ENCODE peak calls at places on chromosomes 6 and 20, in ten cellular contexts. One of them, this sample, is unnamed.

GRCh38 chr6:47420394-47421371 is 56.9 kb upstream of the CD2AP start:
- DNase-seq in lower lobe of right lung: no peak
- DNase-seq in adrenal gland: no peak
- DNase-seq in MG63: no peak
- DNase-seq in tibial nerve: no peak
- DNase-seq in cardiac muscle cell: peak; percentile 52
- DNase-seq in GM23338: no peak
- DNase-seq in aorta: no peak
- DNase-seq in brain microvascular endothelial cell: peak; percentile 32
- DNase-seq in AG04450: no peak
- DNase-seq in this sample: no peak

GRCh38 chr6:43942011-43942442 is 172.0 kb downstream of the VEGFA start:
- DNase-seq in lower lobe of right lung: no peak
- DNase-seq in adrenal gland: peak; percentile 71
- DNase-seq in MG63: no peak
- DNase-seq in tibial nerve: no peak
- DNase-seq in cardiac muscle cell: no peak
- DNase-seq in GM23338: no peak
- DNase-seq in aorta: no peak
- DNase-seq in brain microvascular endothelial cell: no peak
- DNase-seq in AG04450: no peak
- DNase-seq in this sample: no peak

GRCh38 chr6:43274916-43275597 is 23.0 kb upstream of the SLC22A7 start:
- DNase-seq in lower lobe of right lung: no peak
- DNase-seq in adrenal gland: no peak
- DNase-seq in MG63: no peak
- DNase-seq in tibial nerve: no peak
- DNase-seq in cardiac muscle cell: no peak
- DNase-seq in GM23338: peak; percentile 38
- DNase-seq in aorta: no peak
- DNase-seq in brain microvascular endothelial cell: no peak
- DNase-seq in AG04450: no peak
- DNase-seq in this sample: no peak

GRCh38 chr20:14782731-14783130 is 445.3 kb upstream of the FLRT3 start:
- DNase-seq in lower lobe of right lung: no peak
- DNase-seq in adrenal gland: no peak
- DNase-seq in MG63: no peak
- DNase-seq in tibial nerve: no peak
- DNase-seq in cardiac muscle cell: no peak
- DNase-seq in GM23338: peak; percentile 13
- DNase-seq in aorta: no peak
- DNase-seq in brain microvascular endothelial cell: no peak
- DNase-seq in AG04450: no peak
- DNase-seq in this sample: no peak

GRCh38 chr20:39524371-39524911 is 562.3 kb downstream of the DHX35 start:
- DNase-seq in lower lobe of right lung: no peak
- DNase-seq in adrenal gland: no peak
- DNase-seq in MG63: no peak
- DNase-seq in tibial nerve: no peak
- DNase-seq in cardiac muscle cell: no peak
- DNase-seq in GM23338: no peak
- DNase-seq in aorta: no peak
- DNase-seq in brain microvascular endothelial cell: no peak
- DNase-seq in AG04450: no peak
- DNase-seq in this sample: no peak

GRCh38 chr6:7914991-7915789 is 4.6 kb upstream of the TXNDC5 start:
- DNase-seq in lower lobe of right lung: no peak
- DNase-seq in adrenal gland: peak; percentile 62
- DNase-seq in MG63: peak; percentile 45
- DNase-seq in tibial nerve: no peak
- DNase-seq in cardiac muscle cell: peak; percentile 98
- DNase-seq in GM23338: no peak
- DNase-seq in aorta: no peak
- DNase-seq in brain microvascular endothelial cell: peak; percentile 89
- DNase-seq in AG04450: no peak
- DNase-seq in this sample: no peak

GRCh38 chr6:119350202-119351004 is 842 bp upstream of the MAN1A1 start:
- DNase-seq in lower lobe of right lung: no peak
- DNase-seq in adrenal gland: peak; percentile 64
- DNase-seq in MG63: peak; percentile 3
- DNase-seq in tibial nerve: peak; percentile 55
- DNase-seq in cardiac muscle cell: peak; percentile 88
- DNase-seq in GM23338: peak; percentile 31
- DNase-seq in aorta: no peak
- DNase-seq in brain microvascular endothelial cell: peak; percentile 31
- DNase-seq in AG04450: peak; percentile 23
- DNase-seq in this sample: no peak

GRCh38 chr6:126631343-126631742 is 291.4 kb downstream of the CENPW start:
- DNase-seq in lower lobe of right lung: no peak
- DNase-seq in adrenal gland: no peak
- DNase-seq in MG63: no peak
- DNase-seq in tibial nerve: no peak
- DNase-seq in cardiac muscle cell: peak; percentile 2
- DNase-seq in GM23338: no peak
- DNase-seq in aorta: no peak
- DNase-seq in brain microvascular endothelial cell: no peak
- DNase-seq in AG04450: no peak
- DNase-seq in this sample: peak; percentile 18

GRCh38 chr20:18507218-18508191 is at the start of gene SEC23B:
- DNase-seq in lower lobe of right lung: peak; percentile 99
- DNase-seq in adrenal gland: peak; percentile 99
- DNase-seq in MG63: peak; percentile 95
- DNase-seq in tibial nerve: peak; percentile 95
- DNase-seq in cardiac muscle cell: peak; percentile 98
- DNase-seq in GM23338: peak; percentile 99
- DNase-seq in aorta: peak; percentile 99
- DNase-seq in brain microvascular endothelial cell: peak; percentile 97
- DNase-seq in AG04450: peak; percentile 92
- DNase-seq in this sample: peak; percentile 90

GRCh38 chr20:34083137-34083536 is 28.9 kb downstream of the EIF2S2 start:
- DNase-seq in lower lobe of right lung: peak; percentile 89
- DNase-seq in adrenal gland: peak; percentile 95
- DNase-seq in MG63: peak; percentile 86
- DNase-seq in tibial nerve: peak; percentile 67
- DNase-seq in cardiac muscle cell: peak; percentile 98
- DNase-seq in GM23338: peak; percentile 17
- DNase-seq in aorta: peak; percentile 85
- DNase-seq in brain microvascular endothelial cell: peak; percentile 86
- DNase-seq in AG04450: peak; percentile 61
- DNase-seq in this sample: no peak

GRCh38 chr6:51820555-51820954 is 266.9 kb downstream of the PKHD1 start:
- DNase-seq in lower lobe of right lung: no peak
- DNase-seq in adrenal gland: no peak
- DNase-seq in MG63: no peak
- DNase-seq in tibial nerve: no peak
- DNase-seq in cardiac muscle cell: no peak
- DNase-seq in GM23338: no peak
- DNase-seq in aorta: no peak
- DNase-seq in brain microvascular endothelial cell: no peak
- DNase-seq in AG04450: no peak
- DNase-seq in this sample: no peak

GRCh38 chr20:37915800-37916570 is 13.1 kb downstream of the VSTM2L start:
- DNase-seq in lower lobe of right lung: no peak
- DNase-seq in adrenal gland: peak; percentile 65
- DNase-seq in MG63: no peak
- DNase-seq in tibial nerve: no peak
- DNase-seq in cardiac muscle cell: peak; percentile 30
- DNase-seq in GM23338: peak; percentile 53
- DNase-seq in aorta: no peak
- DNase-seq in brain microvascular endothelial cell: no peak
- DNase-seq in AG04450: no peak
- DNase-seq in this sample: no peak

GRCh38 chr20:3686867-3687321 is 5.1 kb upstream of the ADAM33 start:
- DNase-seq in lower lobe of right lung: no peak
- DNase-seq in adrenal gland: peak; percentile 82
- DNase-seq in MG63: peak; percentile 80
- DNase-seq in tibial nerve: peak; percentile 91
- DNase-seq in cardiac muscle cell: peak; percentile 95
- DNase-seq in GM23338: no peak
- DNase-seq in aorta: peak; percentile 85
- DNase-seq in brain microvascular endothelial cell: peak; percentile 56
- DNase-seq in AG04450: peak; percentile 82
- DNase-seq in this sample: peak; percentile 89

GRCh38 chr6:80165143-80165542 is 58.7 kb downstream of the BCKDHB start:
- DNase-seq in lower lobe of right lung: no peak
- DNase-seq in adrenal gland: no peak
- DNase-seq in MG63: no peak
- DNase-seq in tibial nerve: no peak
- DNase-seq in cardiac muscle cell: peak; percentile 33
- DNase-seq in GM23338: no peak
- DNase-seq in aorta: no peak
- DNase-seq in brain microvascular endothelial cell: no peak
- DNase-seq in AG04450: no peak
- DNase-seq in this sample: no peak

GRCh38 chr6:106783631-106784566 is 154.5 kb downstream of the QRSL1 start:
- DNase-seq in lower lobe of right lung: no peak
- DNase-seq in adrenal gland: no peak
- DNase-seq in MG63: no peak
- DNase-seq in tibial nerve: no peak
- DNase-seq in cardiac muscle cell: no peak
- DNase-seq in GM23338: no peak
- DNase-seq in aorta: no peak
- DNase-seq in brain microvascular endothelial cell: no peak
- DNase-seq in AG04450: no peak
- DNase-seq in this sample: no peak

GRCh38 chr6:46255528-46255927 is 84.7 kb upstream of the ENPP5 start:
- DNase-seq in lower lobe of right lung: no peak
- DNase-seq in adrenal gland: no peak
- DNase-seq in MG63: no peak
- DNase-seq in tibial nerve: no peak
- DNase-seq in cardiac muscle cell: no peak
- DNase-seq in GM23338: no peak
- DNase-seq in aorta: no peak
- DNase-seq in brain microvascular endothelial cell: no peak
- DNase-seq in AG04450: no peak
- DNase-seq in this sample: no peak

GRCh38 chr20:32034581-32035397 is 17.3 kb upstream of the HCK start:
- DNase-seq in lower lobe of right lung: peak; percentile 61
- DNase-seq in adrenal gland: no peak
- DNase-seq in MG63: no peak
- DNase-seq in tibial nerve: no peak
- DNase-seq in cardiac muscle cell: no peak
- DNase-seq in GM23338: peak; percentile 48
- DNase-seq in aorta: peak; percentile 51
- DNase-seq in brain microvascular endothelial cell: no peak
- DNase-seq in AG04450: no peak
- DNase-seq in this sample: no peak

GRCh38 chr6:8219352-8219943 is 117.1 kb upstream of the EEF1E1 start:
- DNase-seq in lower lobe of right lung: no peak
- DNase-seq in adrenal gland: peak; percentile 76
- DNase-seq in MG63: no peak
- DNase-seq in tibial nerve: peak; percentile 71
- DNase-seq in cardiac muscle cell: peak; percentile 68
- DNase-seq in GM23338: peak; percentile 74
- DNase-seq in aorta: no peak
- DNase-seq in brain microvascular endothelial cell: peak; percentile 53
- DNase-seq in AG04450: peak; percentile 27
- DNase-seq in this sample: no peak

GRCh38 chr6:135382182-135382628 is 115.3 kb downstream of the AHI1 start:
- DNase-seq in lower lobe of right lung: no peak
- DNase-seq in adrenal gland: no peak
- DNase-seq in MG63: no peak
- DNase-seq in tibial nerve: no peak
- DNase-seq in cardiac muscle cell: no peak
- DNase-seq in GM23338: no peak
- DNase-seq in aorta: no peak
- DNase-seq in brain microvascular endothelial cell: no peak
- DNase-seq in AG04450: no peak
- DNase-seq in this sample: no peak

GRCh38 chr20:4051413-4052138 is 36.2 kb upstream of the RNF24 start:
- DNase-seq in lower lobe of right lung: no peak
- DNase-seq in adrenal gland: peak; percentile 10
- DNase-seq in MG63: no peak
- DNase-seq in tibial nerve: no peak
- DNase-seq in cardiac muscle cell: peak; percentile 65
- DNase-seq in GM23338: no peak
- DNase-seq in aorta: no peak
- DNase-seq in brain microvascular endothelial cell: no peak
- DNase-seq in AG04450: no peak
- DNase-seq in this sample: no peak

GRCh38 chr6:16163066-16163465 is 34.2 kb downstream of the MYLIP start:
- DNase-seq in lower lobe of right lung: no peak
- DNase-seq in adrenal gland: no peak
- DNase-seq in MG63: no peak
- DNase-seq in tibial nerve: no peak
- DNase-seq in cardiac muscle cell: no peak
- DNase-seq in GM23338: no peak
- DNase-seq in aorta: no peak
- DNase-seq in brain microvascular endothelial cell: no peak
- DNase-seq in AG04450: no peak
- DNase-seq in this sample: no peak

GRCh38 chr20:51541189-51542032 is 1.1 kb downstream of the NFATC2 start:
- DNase-seq in lower lobe of right lung: peak; percentile 62
- DNase-seq in adrenal gland: peak; percentile 87
- DNase-seq in MG63: no peak
- DNase-seq in tibial nerve: peak; percentile 81
- DNase-seq in cardiac muscle cell: peak; percentile 80
- DNase-seq in GM23338: peak; percentile 29
- DNase-seq in aorta: peak; percentile 92
- DNase-seq in brain microvascular endothelial cell: peak; percentile 49
- DNase-seq in AG04450: no peak
- DNase-seq in this sample: no peak
- H3K4me3 ChIP-seq in lower lobe of right lung: peak overlapping the region; percentile 57
- H3K4me3 ChIP-seq in adrenal gland: no peak overlapping the region
- H3K4me3 ChIP-seq in MG63: no peak overlapping the region
- H3K4me3 ChIP-seq in tibial nerve: peak overlapping the region; percentile 58
- H3K4me3 ChIP-seq in cardiac muscle cell: peak overlapping the region; percentile 86
- H3K4me3 ChIP-seq in GM23338: peak overlapping the region; percentile 69
- H3K4me3 ChIP-seq in aorta: no peak overlapping the region
- H3K4me3 ChIP-seq in brain microvascular endothelial cell: no peak overlapping the region
- H3K4me3 ChIP-seq in AG04450: no peak overlapping the region
- H3K4me3 ChIP-seq in this sample: no peak overlapping the region

GRCh38 chr6:170293881-170294755 is 3.2 kb upstream of the DLL1 start:
- DNase-seq in lower lobe of right lung: no peak
- DNase-seq in adrenal gland: no peak
- DNase-seq in MG63: no peak
- DNase-seq in tibial nerve: no peak
- DNase-seq in cardiac muscle cell: no peak
- DNase-seq in GM23338: no peak
- DNase-seq in aorta: no peak
- DNase-seq in brain microvascular endothelial cell: no peak
- DNase-seq in AG04450: no peak
- DNase-seq in this sample: no peak
- H3K27me3 ChIP-seq in lower lobe of right lung: peaks cover 84% of the 10 kb centered on the region
- H3K27me3 ChIP-seq in adrenal gland: peaks cover 34% of the 10 kb centered on the region
- H3K27me3 ChIP-seq in MG63: peaks cover 50% of the 10 kb centered on the region
- H3K27me3 ChIP-seq in tibial nerve: peaks cover 6% of the 10 kb centered on the region
- H3K27me3 ChIP-seq in cardiac muscle cell: peaks cover 100% of the 10 kb centered on the region
- H3K27me3 ChIP-seq in GM23338: peaks cover 75% of the 10 kb centered on the region
- H3K27me3 ChIP-seq in aorta: no peaks in the 10 kb centered on the region
- H3K27me3 ChIP-seq in brain microvascular endothelial cell: peaks cover 78% of the 10 kb centered on the region
- H3K27me3 ChIP-seq in AG04450: peaks cover 83% of the 10 kb centered on the region
- H3K27me3 ChIP-seq in this sample: peaks cover 45% of the 10 kb centered on the region

GRCh38 chr6:97473979-97474378 is 191.0 kb upstream of the MMS22L start:
- DNase-seq in lower lobe of right lung: no peak
- DNase-seq in adrenal gland: no peak
- DNase-seq in MG63: no peak
- DNase-seq in tibial nerve: no peak
- DNase-seq in cardiac muscle cell: no peak
- DNase-seq in GM23338: peak; percentile 3
- DNase-seq in aorta: no peak
- DNase-seq in brain microvascular endothelial cell: no peak
- DNase-seq in AG04450: no peak
- DNase-seq in this sample: no peak
- H3K4me3 ChIP-seq in lower lobe of right lung: no peak overlapping the region
- H3K4me3 ChIP-seq in adrenal gland: no peak overlapping the region
- H3K4me3 ChIP-seq in MG63: no peak overlapping the region
- H3K4me3 ChIP-seq in tibial nerve: no peak overlapping the region
- H3K4me3 ChIP-seq in cardiac muscle cell: no peak overlapping the region
- H3K4me3 ChIP-seq in GM23338: no peak overlapping the region
- H3K4me3 ChIP-seq in aorta: no peak overlapping the region
- H3K4me3 ChIP-seq in brain microvascular endothelial cell: no peak overlapping the region
- H3K4me3 ChIP-seq in AG04450: no peak overlapping the region
- H3K4me3 ChIP-seq in this sample: no peak overlapping the region

GRCh38 chr6:150894191-150894744 is 28.8 kb downstream of the MTHFD1L start:
- DNase-seq in lower lobe of right lung: no peak
- DNase-seq in adrenal gland: no peak
- DNase-seq in MG63: no peak
- DNase-seq in tibial nerve: no peak
- DNase-seq in cardiac muscle cell: no peak
- DNase-seq in GM23338: no peak
- DNase-seq in aorta: no peak
- DNase-seq in brain microvascular endothelial cell: no peak
- DNase-seq in AG04450: no peak
- DNase-seq in this sample: no peak
- H3K27me3 ChIP-seq in lower lobe of right lung: no peaks in the 10 kb centered on the region
- H3K27me3 ChIP-seq in adrenal gland: no peaks in the 10 kb centered on the region
- H3K27me3 ChIP-seq in MG63: no peaks in the 10 kb centered on the region
- H3K27me3 ChIP-seq in tibial nerve: no peaks in the 10 kb centered on the region
- H3K27me3 ChIP-seq in cardiac muscle cell: no peaks in the 10 kb centered on the region
- H3K27me3 ChIP-seq in GM23338: no peaks in the 10 kb centered on the region
- H3K27me3 ChIP-seq in aorta: no peaks in the 10 kb centered on the region
- H3K27me3 ChIP-seq in brain microvascular endothelial cell: no peaks in the 10 kb centered on the region
- H3K27me3 ChIP-seq in AG04450: no peaks in the 10 kb centered on the region
- H3K27me3 ChIP-seq in this sample: no peaks in the 10 kb centered on the region